ENCODE peak calls at places on chromosome 22, in seven cellular contexts. P, S, U, V, Q, Z and Y are unnamed samples.

GRCh38 chr22:35900483-35901168 is 128.0 kb downstream of the RBFOX2 start:
- DNase-seq in P (no peak), S (peak), U (no peak), V (peak), Q (no peak), Z (no peak), Y (peak)

GRCh38 chr22:42026705-42027104 is 28.1 kb downstream of the WBP2NL start:
- DNase-seq in P (no peak), S (no peak), U (no peak), V (no peak), Q (no peak), Z (no peak), Y (no peak)

GRCh38 chr22:47197735-47198500 is 435.5 kb downstream of the TBC1D22A start:
- DNase-seq in P (no peak), S (no peak), U (no peak), V (no peak), Q (no peak), Z (no peak), Y (no peak)

GRCh38 chr22:44164031-44164430 is 16.7 kb upstream of the PARVG start:
- DNase-seq in P (no peak), S (no peak), U (no peak), V (no peak), Q (no peak), Z (no peak), Y (no peak)

GRCh38 chr22:23302171-23303002 is 122.1 kb downstream of the BCR start:
- DNase-seq in P (no peak), S (no peak), U (no peak), V (peak), Q (no peak), Z (no peak), Y (no peak)

GRCh38 chr22:23282089-23282501 is 101.8 kb downstream of the BCR start:
- DNase-seq in P (no peak), S (peak), U (no peak), V (peak), Q (peak), Z (no peak), Y (peak)

GRCh38 chr22:43859176-43859575 is 3.1 kb downstream of the SULT4A1 start:
- DNase-seq in P (no peak), S (no peak), U (no peak), V (no peak), Q (no peak), Z (no peak), Y (no peak)

GRCh38 chr22:16717699-16718558 is 107.3 kb downstream of the XKR3 start:
- DNase-seq in P (no peak), S (no peak), U (no peak), V (no peak), Q (no peak), Z (no peak), Y (no peak)

GRCh38 chr22:23075525-23076216 is 5.4 kb downstream of the GNAZ start:
- DNase-seq in P (no peak), S (peak), U (no peak), V (no peak), Q (no peak), Z (no peak), Y (no peak)

GRCh38 chr22:24503137-24503850 is 8.2 kb downstream of the UPB1 start:
- DNase-seq in P (peak), S (peak), U (no peak), V (peak), Q (peak), Z (peak), Y (peak)

GRCh38 chr22:48104102-48104738 is 1341.8 kb downstream of the TBC1D22A start:
- DNase-seq in P (no peak), S (no peak), U (no peak), V (no peak), Q (no peak), Z (no peak), Y (no peak)

GRCh38 chr22:30422481-30423295 is 2.9 kb upstream of the MTFP1 start:
- DNase-seq in P (peak), S (peak), U (peak), V (peak), Q (peak), Z (no peak), Y (peak)

GRCh38 chr22:39958009-39958711 is 2.0 kb upstream of the TMA7B start:
- DNase-seq in P (no peak), S (no peak), U (no peak), V (no peak), Q (no peak), Z (no peak), Y (no peak)

GRCh38 chr22:28904211-28904808 is 20.9 kb downstream of the ZNRF3 start:
- DNase-seq in P (no peak), S (peak), U (no peak), V (no peak), Q (no peak), Z (no peak), Y (no peak)

GRCh38 chr22:44023404-44024287 is 456 bp upstream of the PARVB start:
- DNase-seq in P (no peak), S (peak), U (no peak), V (peak), Q (peak), Z (peak), Y (peak)